ENCODE peak calls at places on chromosomes 4 and X, in five cellular contexts. One of them, this sample, is unnamed.

GRCh38 chr4:159269143-159269542 is 166.3 kb downstream of the RAPGEF2 start:
- DNase-seq in posterior vena cava: no peak
- DNase-seq in stimulated activated naive CD8-positive, alpha-beta T cell treated with anti-CD3 and anti-CD28 coated beads, Interleukin-15, Interleukin-2, amounts not matched to agents 100 U/mL and 50 U/mL, for 24 hours: no peak
- DNase-seq in activated naive CD4-positive, alpha-beta T cell: no peak
- DNase-seq in stimulated activated CD8-positive, alpha-beta memory T cell treated with anti-CD3 and anti-CD28 coated beads, Interleukin-4, amount 100 ng/mL, for 4 hours: no peak
- DNase-seq in this sample: no peak

GRCh38 chr4:184784628-184785257 is 41.0 kb downstream of the ACSL1 start:
- DNase-seq in stimulated activated CD8-positive, alpha-beta memory T cell treated with anti-CD3 and anti-CD28 coated beads, Interleukin-4, amount 100 ng/mL, for 4 hours: no peak
- DNase-seq in activated naive CD4-positive, alpha-beta T cell: no peak
- DNase-seq in stimulated activated naive CD8-positive, alpha-beta T cell treated with anti-CD3 and anti-CD28 coated beads, Interleukin-15, Interleukin-2, amounts not matched to agents 100 U/mL and 50 U/mL, for 24 hours: no peak
- DNase-seq in posterior vena cava: no peak
- DNase-seq in this sample: no peak

GRCh38 chrX:3631196-3631595 is 82.3 kb downstream of the PRKX start:
- DNase-seq in stimulated activated CD8-positive, alpha-beta memory T cell treated with anti-CD3 and anti-CD28 coated beads, Interleukin-4, amount 100 ng/mL, for 4 hours: no peak
- DNase-seq in activated naive CD4-positive, alpha-beta T cell: no peak
- DNase-seq in stimulated activated naive CD8-positive, alpha-beta T cell treated with anti-CD3 and anti-CD28 coated beads, Interleukin-15, Interleukin-2, amounts not matched to agents 100 U/mL and 50 U/mL, for 24 hours: no peak
- DNase-seq in posterior vena cava: no peak
- DNase-seq in this sample: no peak

GRCh38 chr4:155377281-155377680 is 516 bp upstream of the MAP9 start:
- DNase-seq in stimulated activated naive CD8-positive, alpha-beta T cell treated with anti-CD3 and anti-CD28 coated beads, Interleukin-15, Interleukin-2, amounts not matched to agents 100 U/mL and 50 U/mL, for 24 hours: no peak
- DNase-seq in posterior vena cava: no peak
- DNase-seq in activated naive CD4-positive, alpha-beta T cell: no peak
- DNase-seq in stimulated activated CD8-positive, alpha-beta memory T cell treated with anti-CD3 and anti-CD28 coated beads, Interleukin-4, amount 100 ng/mL, for 4 hours: no peak
- DNase-seq in this sample: no peak

GRCh38 chr4:185993328-185993973 is 75.5 kb upstream of the TLR3 start:
- DNase-seq in stimulated activated naive CD8-positive, alpha-beta T cell treated with anti-CD3 and anti-CD28 coated beads, Interleukin-15, Interleukin-2, amounts not matched to agents 100 U/mL and 50 U/mL, for 24 hours: no peak
- DNase-seq in posterior vena cava: no peak
- DNase-seq in stimulated activated CD8-positive, alpha-beta memory T cell treated with anti-CD3 and anti-CD28 coated beads, Interleukin-4, amount 100 ng/mL, for 4 hours: no peak
- DNase-seq in activated naive CD4-positive, alpha-beta T cell: no peak
- DNase-seq in this sample: no peak

GRCh38 chr4:168480991-168481588 is 798 bp upstream of the DDX60L start:
- DNase-seq in posterior vena cava: no peak
- DNase-seq in activated naive CD4-positive, alpha-beta T cell: no peak
- DNase-seq in stimulated activated CD8-positive, alpha-beta memory T cell treated with anti-CD3 and anti-CD28 coated beads, Interleukin-4, amount 100 ng/mL, for 4 hours: no peak
- DNase-seq in stimulated activated naive CD8-positive, alpha-beta T cell treated with anti-CD3 and anti-CD28 coated beads, Interleukin-15, Interleukin-2, amounts not matched to agents 100 U/mL and 50 U/mL, for 24 hours: peak
- DNase-seq in this sample: no peak

GRCh38 chr4:2416564-2417195 is 1.8 kb downstream of the ZFYVE28 start:
- DNase-seq in stimulated activated naive CD8-positive, alpha-beta T cell treated with anti-CD3 and anti-CD28 coated beads, Interleukin-15, Interleukin-2, amounts not matched to agents 100 U/mL and 50 U/mL, for 24 hours: peak
- DNase-seq in posterior vena cava: no peak
- DNase-seq in activated naive CD4-positive, alpha-beta T cell: no peak
- DNase-seq in stimulated activated CD8-positive, alpha-beta memory T cell treated with anti-CD3 and anti-CD28 coated beads, Interleukin-4, amount 100 ng/mL, for 4 hours: no peak
- DNase-seq in this sample: peak

GRCh38 chrX:94058728-94059382 is 384.8 kb downstream of the FAM133A start:
- DNase-seq in posterior vena cava: no peak
- DNase-seq in stimulated activated naive CD8-positive, alpha-beta T cell treated with anti-CD3 and anti-CD28 coated beads, Interleukin-15, Interleukin-2, amounts not matched to agents 100 U/mL and 50 U/mL, for 24 hours: no peak
- DNase-seq in stimulated activated CD8-positive, alpha-beta memory T cell treated with anti-CD3 and anti-CD28 coated beads, Interleukin-4, amount 100 ng/mL, for 4 hours: no peak
- DNase-seq in activated naive CD4-positive, alpha-beta T cell: no peak
- DNase-seq in this sample: no peak

GRCh38 chrX:110915579-110915978 is 120.0 kb upstream of the CHRDL1 start:
- DNase-seq in stimulated activated naive CD8-positive, alpha-beta T cell treated with anti-CD3 and anti-CD28 coated beads, Interleukin-15, Interleukin-2, amounts not matched to agents 100 U/mL and 50 U/mL, for 24 hours: no peak
- DNase-seq in stimulated activated CD8-positive, alpha-beta memory T cell treated with anti-CD3 and anti-CD28 coated beads, Interleukin-4, amount 100 ng/mL, for 4 hours: no peak
- DNase-seq in posterior vena cava: no peak
- DNase-seq in activated naive CD4-positive, alpha-beta T cell: no peak
- DNase-seq in this sample: no peak

GRCh38 chr4:3875466-3875865 is 109.3 kb downstream of the ADRA2C start:
- DNase-seq in stimulated activated naive CD8-positive, alpha-beta T cell treated with anti-CD3 and anti-CD28 coated beads, Interleukin-15, Interleukin-2, amounts not matched to agents 100 U/mL and 50 U/mL, for 24 hours: no peak
- DNase-seq in stimulated activated CD8-positive, alpha-beta memory T cell treated with anti-CD3 and anti-CD28 coated beads, Interleukin-4, amount 100 ng/mL, for 4 hours: no peak
- DNase-seq in activated naive CD4-positive, alpha-beta T cell: no peak
- DNase-seq in posterior vena cava: no peak
- DNase-seq in this sample: no peak

GRCh38 chr4:10687526-10687925 is 3.0 kb upstream of the CLNK start:
- DNase-seq in activated naive CD4-positive, alpha-beta T cell: no peak
- DNase-seq in posterior vena cava: no peak
- DNase-seq in stimulated activated CD8-positive, alpha-beta memory T cell treated with anti-CD3 and anti-CD28 coated beads, Interleukin-4, amount 100 ng/mL, for 4 hours: no peak
- DNase-seq in stimulated activated naive CD8-positive, alpha-beta T cell treated with anti-CD3 and anti-CD28 coated beads, Interleukin-15, Interleukin-2, amounts not matched to agents 100 U/mL and 50 U/mL, for 24 hours: no peak
- DNase-seq in this sample: no peak

GRCh38 chr4:143524211-143524610 is 10.7 kb downstream of the SMARCA5 start:
- DNase-seq in stimulated activated CD8-positive, alpha-beta memory T cell treated with anti-CD3 and anti-CD28 coated beads, Interleukin-4, amount 100 ng/mL, for 4 hours: no peak
- DNase-seq in stimulated activated naive CD8-positive, alpha-beta T cell treated with anti-CD3 and anti-CD28 coated beads, Interleukin-15, Interleukin-2, amounts not matched to agents 100 U/mL and 50 U/mL, for 24 hours: no peak
- DNase-seq in posterior vena cava: no peak
- DNase-seq in activated naive CD4-positive, alpha-beta T cell: no peak
- DNase-seq in this sample: no peak

GRCh38 chr4:88457307-88458090 is 580 bp downstream of the HERC5 start:
- DNase-seq in stimulated activated CD8-positive, alpha-beta memory T cell treated with anti-CD3 and anti-CD28 coated beads, Interleukin-4, amount 100 ng/mL, for 4 hours: peak
- DNase-seq in posterior vena cava: peak
- DNase-seq in activated naive CD4-positive, alpha-beta T cell: peak
- DNase-seq in stimulated activated naive CD8-positive, alpha-beta T cell treated with anti-CD3 and anti-CD28 coated beads, Interleukin-15, Interleukin-2, amounts not matched to agents 100 U/mL and 50 U/mL, for 24 hours: peak
- DNase-seq in this sample: peak

GRCh38 chr4:174631901-174632758 is 109.8 kb upstream of the HPGD start:
- DNase-seq in posterior vena cava: no peak
- DNase-seq in activated naive CD4-positive, alpha-beta T cell: no peak
- DNase-seq in stimulated activated naive CD8-positive, alpha-beta T cell treated with anti-CD3 and anti-CD28 coated beads, Interleukin-15, Interleukin-2, amounts not matched to agents 100 U/mL and 50 U/mL, for 24 hours: no peak
- DNase-seq in stimulated activated CD8-positive, alpha-beta memory T cell treated with anti-CD3 and anti-CD28 coated beads, Interleukin-4, amount 100 ng/mL, for 4 hours: no peak
- DNase-seq in this sample: no peak

GRCh38 chr4:129641179-129641578 is 545.2 kb downstream of the C4orf33 start:
- DNase-seq in activated naive CD4-positive, alpha-beta T cell: no peak
- DNase-seq in stimulated activated CD8-positive, alpha-beta memory T cell treated with anti-CD3 and anti-CD28 coated beads, Interleukin-4, amount 100 ng/mL, for 4 hours: no peak
- DNase-seq in posterior vena cava: peak
- DNase-seq in stimulated activated naive CD8-positive, alpha-beta T cell treated with anti-CD3 and anti-CD28 coated beads, Interleukin-15, Interleukin-2, amounts not matched to agents 100 U/mL and 50 U/mL, for 24 hours: peak
- DNase-seq in this sample: peak